ENCODE peak calls at places on chromosomes 13 and 19, in seven cellular contexts. A is SK-N-SH, U is lower lobe of right lung, J is ascending aorta, Y is heart left ventricle, R is IMR-90, Q is psoas muscle. N is an unnamed sample.
A peak's percentile ranks its signal among the peaks of the same experiment; 100 is the strongest.

GRCh38 chr19:10808937-10809655 is 26.9 kb downstream of the TMED1 start:
- DNase-seq in A (no peak), U (no peak), J (no peak), Y (no peak), R (peak; percentile 21), Q (no peak), N (no peak)

GRCh38 chr19:45676851-45677263 is 8.8 kb downstream of the GIPR start:
- DNase-seq in A (no peak), U (peak; percentile 65), J (no peak), Y (no peak), R (no peak), Q (no peak), N (no peak)

GRCh38 chr13:58324130-58324529 is 692.6 kb downstream of the PCDH17 start:
- DNase-seq in A (no peak), U (no peak), J (no peak), Y (no peak), R (no peak), Q (no peak), N (no peak)

GRCh38 chr13:99959127-99959529 is 12.4 kb downstream of the ZIC5 start:
- DNase-seq in A (no peak), U (no peak), J (no peak), Y (no peak), R (no peak), Q (no peak), N (no peak)

GRCh38 chr13:76210262-76210661 is 574.1 kb downstream of the LMO7 start:
- DNase-seq in A (no peak), U (peak; percentile 45), J (no peak), Y (peak; percentile 67), R (no peak), Q (no peak), N (no peak)

GRCh38 chr19:7177926-7178325 is 108.4 kb downstream of the ZNF557 start:
- DNase-seq in A (no peak), U (no peak), J (no peak), Y (no peak), R (peak; percentile 50), Q (no peak), N (no peak)

GRCh38 chr19:39736088-39736487 is 1.7 kb downstream of the CLC start:
- DNase-seq in A (no peak), U (no peak), J (no peak), Y (no peak), R (no peak), Q (no peak), N (no peak)

GRCh38 chr19:3441089-3441985 is 39.0 kb downstream of the SMIM24 start:
- DNase-seq in A (no peak), U (no peak), J (no peak), Y (no peak), R (no peak), Q (no peak), N (no peak)

GRCh38 chr19:16233081-16233776 is 35.5 kb downstream of the AP1M1 start:
- DNase-seq in A (peak; percentile 22), U (no peak), J (no peak), Y (no peak), R (no peak), Q (no peak), N (peak; percentile 63)

GRCh38 chr13:96421314-96421713 is 331.4 kb downstream of the HS6ST3 start:
- DNase-seq in A (no peak), U (no peak), J (no peak), Y (no peak), R (no peak), Q (no peak), N (no peak)

GRCh38 chr19:40144151-40144550 is 47.1 kb upstream of the MAP3K10 start:
- DNase-seq in A (no peak), U (no peak), J (no peak), Y (no peak), R (no peak), Q (no peak), N (no peak)

GRCh38 chr13:49810825-49811526 is 18.5 kb upstream of the KPNA3 start:
- DNase-seq in A (no peak), U (no peak), J (no peak), Y (peak; percentile 41), R (peak; percentile 83), Q (no peak), N (no peak)

GRCh38 chr13:57740719-57741118 is 109.2 kb downstream of the PCDH17 start:
- DNase-seq in A (peak; percentile 14), U (no peak), J (no peak), Y (peak; percentile 47), R (no peak), Q (no peak), N (no peak)

GRCh38 chr19:32464279-32464678 is 58.7 kb downstream of the DPY19L3 start:
- DNase-seq in A (peak; percentile 37), U (no peak), J (no peak), Y (no peak), R (peak; percentile 10), Q (no peak), N (no peak)

GRCh38 chr19:12194827-12195500 is 32.1 kb downstream of the ZNF136 start:
- DNase-seq in A (peak; percentile 91), U (peak; percentile 81), J (peak; percentile 21), Y (peak; percentile 92), R (peak; percentile 6), Q (peak; percentile 74), N (peak; percentile 89)

GRCh38 chr13:27171244-27171829 is at the start of gene USP12:
- DNase-seq in A (peak; percentile 86), U (peak; percentile 59), J (no peak), Y (peak; percentile 35), R (peak; percentile 22), Q (no peak), N (no peak)

GRCh38 chr19:13859361-13859880 is 17.5 kb upstream of the NANOS3 start:
- DNase-seq in A (peak; percentile 38), U (no peak), J (no peak), Y (no peak), R (peak; percentile 58), Q (no peak), N (no peak)

GRCh38 chr13:31209172-31209818 is 9.5 kb downstream of the B3GLCT start:
- DNase-seq in A (peak; percentile 83), U (no peak), J (no peak), Y (peak; percentile 86), R (peak; percentile 36), Q (peak; percentile 77), N (peak; percentile 42)

GRCh38 chr19:4064073-4064550 is 2.6 kb downstream of the ZBTB7A start:
- DNase-seq in A (peak; percentile 63), U (peak; percentile 54), J (no peak), Y (no peak), R (peak; percentile 37), Q (peak; percentile 72), N (no peak)

DNA sequence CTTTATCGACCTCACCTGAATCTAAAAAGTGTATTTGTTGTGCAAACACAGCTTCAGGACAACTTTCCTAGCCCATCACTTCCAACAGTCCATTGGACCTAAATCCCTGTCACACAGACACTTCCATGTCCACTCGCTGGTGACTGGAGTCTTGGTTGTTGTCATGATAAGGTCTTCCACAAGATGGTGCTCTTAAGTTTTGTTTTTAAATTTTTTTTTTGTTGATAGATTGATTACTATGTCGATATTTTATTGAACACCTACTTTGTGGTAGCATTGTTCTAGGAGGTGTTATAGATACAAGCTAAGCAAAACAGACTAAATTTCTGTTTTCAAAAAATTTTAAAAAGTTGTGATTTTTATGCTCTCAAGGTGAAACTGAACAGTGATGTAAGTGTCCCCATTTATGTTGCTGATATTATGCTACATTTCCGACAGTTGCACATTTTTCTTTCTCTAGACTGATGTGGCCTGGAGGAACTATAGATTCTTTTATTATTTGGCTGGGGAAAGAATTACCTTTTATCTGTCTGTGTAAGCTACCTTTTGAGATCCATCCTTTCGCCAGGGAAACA is 8.1 kb upstream of the ERICH6B start:
- DNase-seq in A (peak; percentile 39), U (no peak), J (no peak), Y (no peak), R (peak; percentile 16), Q (no peak), N (no peak)
- H3K27ac ChIP-seq in A (no peak overlapping the region), U (no peak overlapping the region), J (no peak overlapping the region), Y (no peak overlapping the region), R (no peak overlapping the region), Q (no peak overlapping the region), N (no peak overlapping the region)

DNA sequence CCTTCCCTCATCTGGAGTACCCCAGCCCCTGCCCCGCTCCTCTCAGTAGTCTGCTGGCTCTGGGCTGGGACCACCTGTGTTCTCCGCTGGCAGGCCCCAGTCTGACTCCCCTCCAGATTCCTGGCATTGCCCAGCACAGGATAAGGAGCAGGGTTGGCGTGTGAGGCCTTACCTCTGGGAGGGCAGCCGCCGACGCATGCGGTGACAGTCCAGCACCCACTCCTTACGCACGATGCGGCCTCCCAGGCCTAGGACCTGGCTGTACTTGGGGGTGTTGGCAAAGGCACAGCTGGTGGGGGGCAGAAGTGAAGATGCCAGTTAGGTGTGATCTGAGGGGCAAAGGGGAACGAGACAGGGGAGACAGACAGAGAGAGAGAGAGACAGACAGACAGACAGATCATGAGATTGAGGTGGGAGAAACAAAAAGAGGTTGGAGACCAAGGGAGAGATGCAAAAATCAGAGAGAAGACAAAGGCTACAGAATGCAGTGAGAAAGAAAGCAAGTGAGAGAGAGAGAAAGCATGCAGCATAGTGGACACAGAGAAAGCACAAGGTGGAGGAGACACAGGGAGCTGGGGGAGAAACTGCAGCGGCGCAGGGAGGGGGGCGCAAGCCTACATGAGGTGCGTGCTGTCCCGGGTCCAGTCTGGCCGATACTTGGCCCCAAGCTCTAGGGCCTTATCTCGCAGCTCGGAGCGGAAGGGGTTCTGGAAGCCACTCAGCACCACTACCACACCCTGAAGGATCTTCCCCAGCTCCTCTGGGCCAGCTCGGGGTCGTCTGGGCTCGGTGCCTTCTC is 18.6 kb downstream of the ZNF575 start:
- DNase-seq in A (no peak), U (no peak), J (no peak), Y (peak; percentile 0), R (no peak), Q (no peak), N (no peak)
- H3K36me3 ChIP-seq in A (peaks cover 17% of the 10 kb centered on the region), U (peaks cover 75% of the 10 kb centered on the region), J (peaks cover 44% of the 10 kb centered on the region), Y (peaks cover 69% of the 10 kb centered on the region), R (peaks cover 34% of the 10 kb centered on the region), Q (peaks cover 73% of the 10 kb centered on the region), N (peaks cover 61% of the 10 kb centered on the region)

GRCh38 chr13:75061909-75062308 is 420.1 kb downstream of the TBC1D4 start:
- DNase-seq in A (no peak), U (no peak), J (no peak), Y (no peak), R (peak; percentile 20), Q (no peak), N (no peak)
- TF ChIP-seq CTCF in A (no peak), U (no peak), J (no peak), Y (no peak), R (no peak), Q (no peak), N (no peak)

GRCh38 chr19:38211206-38211605 is 12.8 kb downstream of the DPF1 start:
- DNase-seq in A (peak; percentile 80), U (no peak), J (no peak), Y (no peak), R (no peak), Q (no peak), N (no peak)

GRCh38 chr19:38209671-38210457 is 14.2 kb downstream of the DPF1 start:
- DNase-seq in A (peak; percentile 79), U (peak; percentile 70), J (peak; percentile 69), Y (peak; percentile 86), R (peak; percentile 37), Q (peak; percentile 92), N (peak; percentile 84)

GRCh38 chr19:38211779-38212178 is 12.2 kb downstream of the DPF1 start:
- DNase-seq in A (no peak), U (no peak), J (no peak), Y (no peak), R (no peak), Q (no peak), N (no peak)

GRCh38 chr19:38209152-38209551 is 14.9 kb downstream of the DPF1 start:
- DNase-seq in A (no peak), U (no peak), J (no peak), Y (no peak), R (no peak), Q (no peak), N (no peak)

GRCh38 chr19:38210458-38210987 is 13.5 kb downstream of the DPF1 start:
- DNase-seq in A (peak; percentile 95), U (no peak), J (no peak), Y (peak; percentile 77), R (peak; percentile 28), Q (peak; percentile 85), N (no peak)
- H3K27ac ChIP-seq in A (no peak overlapping the region), U (peak overlapping the region; percentile 58), J (peak overlapping the region; percentile 79), Y (peak overlapping the region; percentile 82), R (no peak overlapping the region), Q (no peak overlapping the region), N (peak overlapping the region; percentile 46)